ENCODE peak calls at places on chromosomes 2 and 18, in eight cellular contexts. U, M, V, K, F, S, I and P are unnamed samples.

GRCh38 chr2:120791961-120792295 is 56.3 kb downstream of the GLI2 start:
- DNase-seq in U (peak), M (no peak), V (no peak), K (no peak), F (no peak), S (no peak), I (peak), P (no peak)

GRCh38 chr2:99881901-99882591 is 260.3 kb downstream of the AFF3 start:
- DNase-seq in U (peak), M (peak), V (no peak), K (peak), F (no peak), S (peak), I (no peak), P (no peak)

GRCh38 chr2:12930382-12930781 is 213.6 kb downstream of the TRIB2 start:
- DNase-seq in U (peak), M (no peak), V (no peak), K (no peak), F (no peak), S (no peak), I (no peak), P (no peak)

GRCh38 chr2:239339726-239340654 is 60.8 kb downstream of the HDAC4 start:
- DNase-seq in U (no peak), M (no peak), V (no peak), K (no peak), F (no peak), S (no peak), I (no peak), P (no peak)

GRCh38 chr18:33201509-33201926 is 239.0 kb downstream of the CCDC178 start:
- DNase-seq in U (peak), M (peak), V (no peak), K (peak), F (peak), S (no peak), I (peak), P (no peak)

GRCh38 chr18:154151-154550 is 4.2 kb upstream of the USP14 start:
- DNase-seq in U (peak), M (peak), V (no peak), K (no peak), F (no peak), S (no peak), I (no peak), P (peak)

GRCh38 chr2:63740943-63741342 is 100.8 kb upstream of the UGP2 start:
- DNase-seq in U (no peak), M (no peak), V (no peak), K (peak), F (no peak), S (no peak), I (no peak), P (no peak)

GRCh38 chr2:41722668-41723369 is 325.0 kb upstream of the PKDCC start:
- DNase-seq in U (no peak), M (peak), V (no peak), K (no peak), F (no peak), S (no peak), I (peak), P (no peak)

GRCh38 chr2:169625781-169626180 is 41.6 kb downstream of the PPIG start:
- DNase-seq in U (no peak), M (no peak), V (no peak), K (no peak), F (no peak), S (no peak), I (no peak), P (no peak)

GRCh38 chr2:28955492-28955891 is 25.6 kb upstream of the TOGARAM2 start:
- DNase-seq in U (no peak), M (no peak), V (no peak), K (no peak), F (no peak), S (no peak), I (no peak), P (no peak)

GRCh38 chr2:11054783-11055751 is 100.2 kb upstream of the SLC66A3 start:
- DNase-seq in U (no peak), M (no peak), V (peak), K (no peak), F (no peak), S (no peak), I (no peak), P (no peak)

GRCh38 chr2:225466891-225467604 is 67.5 kb downstream of the NYAP2 start:
- DNase-seq in U (peak), M (no peak), V (no peak), K (no peak), F (no peak), S (no peak), I (peak), P (no peak)

GRCh38 chr2:156956161-156956560 is 301.3 kb upstream of the GALNT5 start:
- DNase-seq in U (no peak), M (no peak), V (no peak), K (no peak), F (no peak), S (no peak), I (peak), P (no peak)

GRCh38 chr2:131038258-131039100 is 54.8 kb downstream of the FAM168B start:
- DNase-seq in U (no peak), M (no peak), V (no peak), K (no peak), F (no peak), S (no peak), I (no peak), P (no peak)

GRCh38 chr2:117856415-117857210 is 42.1 kb downstream of the DDX18 start:
- DNase-seq in U (peak), M (peak), V (no peak), K (peak), F (no peak), S (peak), I (peak), P (no peak)

GRCh38 chr2:79101024-79101423 is 13.2 kb upstream of the REG1B start:
- DNase-seq in U (no peak), M (no peak), V (no peak), K (no peak), F (no peak), S (no peak), I (no peak), P (no peak)

GRCh38 chr2:12317853-12318426 is 398.8 kb upstream of the TRIB2 start:
- DNase-seq in U (peak), M (peak), V (no peak), K (no peak), F (no peak), S (peak), I (peak), P (no peak)

GRCh38 chr2:128406629-128407252 is 88.1 kb upstream of the HS6ST1 start:
- DNase-seq in U (no peak), M (no peak), V (peak), K (no peak), F (no peak), S (no peak), I (no peak), P (no peak)

GRCh38 chr18:59041819-59042476 is 97.7 kb upstream of the SEC11C start:
- DNase-seq in U (no peak), M (no peak), V (no peak), K (no peak), F (no peak), S (no peak), I (peak), P (no peak)

GRCh38 chr2:105393373-105394055 is 5.3 kb downstream of the FHL2 start:
- DNase-seq in U (no peak), M (peak), V (no peak), K (no peak), F (no peak), S (no peak), I (no peak), P (no peak)
- H3K4me3 ChIP-seq in U (no peak), M (no peak), V (no peak), K (no peak), F (no peak), S (peak), I (no peak), P (no peak)

GRCh38 chr2:68316091-68316490 is 3.7 kb downstream of the CNRIP1 start:
- DNase-seq in U (no peak), M (no peak), V (no peak), K (no peak), F (no peak), S (no peak), I (no peak), P (no peak)
- TF ChIP-seq CTCF in U (no peak), M (no peak), V (no peak), K (no peak), F (no peak), S (no peak), I (no peak), P (no peak)

GRCh38 chr2:178070824-178071223 is 1.8 kb downstream of the PDE11A start:
- DNase-seq in U (no peak), M (no peak), V (no peak), K (peak), F (no peak), S (no peak), I (no peak), P (no peak)

GRCh38 chr2:178072383-178073301 is at the start of gene PDE11A:
- DNase-seq in U (peak), M (peak), V (peak), K (peak), F (peak), S (peak), I (peak), P (peak)

GRCh38 chr2:178069551-178069950 is 3.0 kb downstream of the PDE11A start:
- DNase-seq in U (no peak), M (no peak), V (no peak), K (peak), F (no peak), S (no peak), I (no peak), P (no peak)

GRCh38 chr2:178074123-178075005 is 1.8 kb upstream of the PDE11A start:
- DNase-seq in U (no peak), M (peak), V (no peak), K (peak), F (no peak), S (no peak), I (peak), P (no peak)

DNA sequence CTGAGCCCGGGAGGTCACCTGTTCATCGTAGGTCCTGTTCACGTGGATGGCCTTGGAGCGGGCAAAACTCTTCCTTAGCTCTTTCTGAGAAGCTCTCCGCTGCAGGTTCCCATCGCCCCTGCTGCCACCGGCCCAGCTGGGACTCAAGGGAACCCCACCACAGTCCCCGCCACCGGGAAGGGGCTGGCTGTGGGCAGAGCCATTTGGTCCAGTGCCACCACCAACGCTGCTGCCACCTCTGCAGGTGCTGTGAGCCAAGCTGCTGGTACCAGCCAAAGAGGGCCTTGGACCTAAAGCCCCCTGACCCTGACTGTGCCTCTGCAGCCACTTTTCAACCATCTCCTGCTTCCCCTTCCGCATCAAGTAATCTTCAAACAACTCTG is 586 bp downstream of the PDE11A start:
- DNase-seq in U (no peak), M (no peak), V (no peak), K (no peak), F (no peak), S (no peak), I (no peak), P (no peak)
- H3K4me3 ChIP-seq in U (peak), M (no peak), V (no peak), K (peak), F (peak), S (no peak), I (no peak), P (peak)

GRCh38 chr2:17762457-17762856 is 8.5 kb downstream of the GEN1 start:
- DNase-seq in U (no peak), M (no peak), V (no peak), K (no peak), F (no peak), S (no peak), I (peak), P (no peak)

GRCh38 chr2:17756629-17757028 is 2.7 kb downstream of the GEN1 start:
- DNase-seq in U (no peak), M (no peak), V (no peak), K (no peak), F (no peak), S (no peak), I (no peak), P (no peak)

GRCh38 chr2:17757321-17757720 is 3.4 kb downstream of the GEN1 start:
- DNase-seq in U (peak), M (peak), V (no peak), K (peak), F (no peak), S (no peak), I (peak), P (no peak)

GRCh38 chr2:17758123-17758522 is 4.2 kb downstream of the GEN1 start:
- DNase-seq in U (no peak), M (no peak), V (no peak), K (no peak), F (no peak), S (no peak), I (no peak), P (no peak)

DNA sequence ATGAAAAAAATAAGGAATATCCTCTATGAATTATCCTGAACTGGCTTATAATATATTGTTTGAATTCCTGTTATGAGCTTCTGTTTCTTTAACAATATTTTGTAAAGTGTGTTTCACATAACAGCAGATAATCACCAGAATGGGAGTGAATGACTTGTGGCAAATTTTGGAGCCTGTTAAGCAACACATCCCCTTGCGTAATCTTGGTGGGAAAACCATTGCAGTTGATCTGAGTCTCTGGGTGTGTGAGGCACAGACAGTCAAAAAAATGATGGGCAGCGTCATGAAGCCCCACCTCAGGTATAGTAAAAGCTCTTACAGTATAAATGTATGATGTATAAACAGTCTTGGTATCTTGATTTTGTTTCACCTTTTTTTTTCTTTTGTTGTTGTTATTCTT is 5.9 kb downstream of the GEN1 start:
- DNase-seq in U (no peak), M (no peak), V (no peak), K (no peak), F (no peak), S (no peak), I (peak), P (no peak)
- TF ChIP-seq CTCF in U (no peak), M (no peak), V (no peak), K (no peak), F (no peak), S (no peak), I (no peak), P (no peak)

GRCh38 chr18:73688161-73688560 is 459.5 kb downstream of the FBXO15 start:
- DNase-seq in U (no peak), M (no peak), V (no peak), K (no peak), F (no peak), S (no peak), I (no peak), P (no peak)

GRCh38 chr18:73681912-73682311 is 465.7 kb downstream of the FBXO15 start:
- DNase-seq in U (no peak), M (no peak), V (no peak), K (no peak), F (no peak), S (no peak), I (no peak), P (no peak)

GRCh38 chr18:73683618-73684238 is 463.9 kb downstream of the FBXO15 start:
- DNase-seq in U (peak), M (no peak), V (no peak), K (no peak), F (no peak), S (no peak), I (peak), P (no peak)

GRCh38 chr18:73681398-73681797 is 466.2 kb downstream of the FBXO15 start:
- DNase-seq in U (no peak), M (no peak), V (no peak), K (no peak), F (no peak), S (no peak), I (no peak), P (no peak)

GRCh38 chr18:73684651-73685050 is 463.0 kb downstream of the FBXO15 start:
- DNase-seq in U (peak), M (no peak), V (no peak), K (no peak), F (no peak), S (no peak), I (peak), P (no peak)
- H3K4me3 ChIP-seq in U (no peak), M (no peak), V (no peak), K (no peak), F (no peak), S (no peak), I (no peak), P (no peak)

GRCh38 chr2:118903029-118903351 is 39.0 kb upstream of the MARCO start:
- DNase-seq in U (no peak), M (no peak), V (no peak), K (no peak), F (no peak), S (no peak), I (no peak), P (no peak)
- TF ChIP-seq CTCF in U (no peak), M (no peak), V (no peak), K (no peak), F (no peak), S (no peak), I (no peak), P (no peak)

GRCh38 chr2:233061591-233062446 is 1.7 kb downstream of the INPP5D start:
- DNase-seq in U (peak), M (no peak), V (peak), K (no peak), F (peak), S (no peak), I (no peak), P (no peak)
- H3K4me3 ChIP-seq in U (no peak), M (no peak), V (peak), K (no peak), F (no peak), S (no peak), I (no peak), P (no peak)

GRCh38 chr18:49728542-49728941 is 84.8 kb downstream of the ACAA2 start:
- DNase-seq in U (peak), M (peak), V (peak), K (peak), F (peak), S (no peak), I (peak), P (peak)
- TF ChIP-seq CTCF in U (peak), M (peak), V (peak), K (peak), F (peak), S (peak), I (peak), P (peak)

GRCh38 chr2:1265454-1265853 is 147.8 kb upstream of the TPO start:
- DNase-seq in U (no peak), M (no peak), V (no peak), K (no peak), F (no peak), S (no peak), I (no peak), P (no peak)
- H3K4me3 ChIP-seq in U (no peak), M (no peak), V (no peak), K (no peak), F (no peak), S (no peak), I (no peak), P (no peak)

GRCh38 chr2:200305797-200306718 is at the start of gene SPATS2L:
- DNase-seq in U (peak), M (peak), V (peak), K (peak), F (peak), S (no peak), I (peak), P (peak)

GRCh38 chr2:200306719-200306968 is 151 bp downstream of the SPATS2L start:
- DNase-seq in U (no peak), M (no peak), V (no peak), K (no peak), F (no peak), S (no peak), I (no peak), P (no peak)

GRCh38 chr2:200308421-200309295 is 2.2 kb downstream of the SPATS2L start:
- DNase-seq in U (peak), M (no peak), V (no peak), K (no peak), F (peak), S (no peak), I (no peak), P (no peak)

GRCh38 chr2:200308001-200308400 is 1.5 kb downstream of the SPATS2L start:
- DNase-seq in U (peak), M (no peak), V (no peak), K (no peak), F (no peak), S (no peak), I (peak), P (no peak)

DNA sequence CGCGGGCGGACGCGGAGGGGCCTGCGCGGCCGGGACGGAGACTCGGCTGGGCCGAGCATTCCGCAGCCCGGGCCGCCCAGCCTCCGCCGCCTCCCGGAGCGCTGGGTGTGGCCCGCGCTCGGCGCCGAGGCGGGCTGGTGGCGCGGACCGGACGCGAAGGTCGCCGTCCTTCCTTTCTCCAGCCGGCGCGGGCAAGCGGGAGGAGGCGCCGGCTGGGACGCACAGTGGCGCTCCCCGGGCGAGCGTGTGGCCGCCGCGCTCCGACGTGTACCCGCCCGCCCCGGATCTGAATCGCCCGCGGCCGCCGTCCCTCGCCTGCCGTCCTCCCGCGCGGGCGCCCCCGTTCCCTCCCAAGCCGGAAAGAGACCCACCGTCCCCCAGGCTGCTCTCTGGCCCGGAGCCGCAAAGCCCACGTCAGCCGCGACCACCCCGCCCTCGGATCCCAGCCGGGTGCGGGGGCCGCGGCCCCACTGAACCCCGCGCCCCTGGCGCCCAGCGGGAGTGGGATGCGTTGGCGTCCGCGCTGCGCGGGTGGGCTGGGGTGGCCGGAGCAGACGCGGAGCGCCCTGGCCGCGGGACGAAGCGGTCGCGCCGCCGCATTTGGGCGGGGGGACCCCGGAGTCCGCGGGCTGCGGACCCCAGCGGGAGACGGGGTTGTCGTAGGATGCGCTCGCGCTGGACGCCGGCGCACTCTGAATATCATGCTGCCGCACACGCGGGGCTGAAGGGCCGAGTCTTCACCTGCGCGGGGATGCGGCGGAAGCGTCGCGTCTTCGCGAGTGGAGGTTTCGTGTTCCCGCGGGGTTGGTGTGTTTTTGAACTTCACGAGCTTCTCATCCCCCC is 697 bp downstream of the SPATS2L start:
- DNase-seq in U (peak), M (no peak), V (peak), K (peak), F (peak), S (no peak), I (peak), P (peak)
- TF ChIP-seq CTCF in U (no peak), M (no peak), V (no peak), K (no peak), F (no peak), S (no peak), I (no peak), P (no peak)